ENCODE peak calls at places on chromosomes 5 and 9, in seven cellular contexts. J is K562, I is HepG2, M is HCT116, P is spleen, F is stomach, O is sigmoid colon. H is an unnamed sample.

GRCh38 chr9:14433841-14434511 is 120.0 kb upstream of the NFIB start:
- DNase-seq in J (no peak), I (peak), M (peak), P (no peak), F (no peak), O (no peak), H (no peak)

GRCh38 chr5:145848854-145849253 is 13.7 kb upstream of the PRELID2 start:
- DNase-seq in J (no peak), I (no peak), M (peak), P (no peak), F (no peak), O (no peak), H (no peak)

GRCh38 chr9:92187989-92188714 is 72.9 kb upstream of the SPTLC1 start:
- DNase-seq in J (no peak), I (no peak), M (no peak), P (no peak), F (no peak), O (no peak), H (no peak)

GRCh38 chr9:16179566-16179965 is 626.7 kb downstream of the CCDC171 start:
- DNase-seq in J (no peak), I (no peak), M (no peak), P (no peak), F (no peak), O (no peak), H (no peak)

GRCh38 chr9:74952281-74953151 is at the start of gene C9orf40:
- DNase-seq in J (peak), I (peak), M (peak), P (peak), F (peak), O (peak), H (peak)

GRCh38 chr9:75185585-75186170 is 97.4 kb downstream of the OSTF1 start:
- DNase-seq in J (peak), I (peak), M (peak), P (peak), F (peak), O (no peak), H (no peak)

GRCh38 chr9:134213508-134214394 is 49.4 kb upstream of the RNU6ATAC start:
- DNase-seq in J (no peak), I (no peak), M (no peak), P (peak), F (no peak), O (peak), H (no peak)

GRCh38 chr9:110126986-110127864 is 80.7 kb downstream of the C9orf152 start:
- DNase-seq in J (no peak), I (peak), M (no peak), P (peak), F (peak), O (peak), H (no peak)

GRCh38 chr9:137837345-137838278 is 40.0 kb upstream of the CACNA1B start:
- DNase-seq in J (no peak), I (no peak), M (no peak), P (no peak), F (no peak), O (peak), H (no peak)

GRCh38 chr5:4905674-4906528 is 234.2 kb upstream of the ADAMTS16 start:
- DNase-seq in J (peak), I (peak), M (no peak), P (no peak), F (no peak), O (peak), H (no peak)

GRCh38 chr5:38846379-38846967 is 661 bp downstream of the OSMR start:
- DNase-seq in J (no peak), I (peak), M (no peak), P (no peak), F (no peak), O (no peak), H (no peak)

GRCh38 chr5:44051591-44051990 is 337.6 kb downstream of the FGF10 start:
- DNase-seq in J (no peak), I (no peak), M (no peak), P (no peak), F (no peak), O (no peak), H (no peak)

GRCh38 chr9:14906000-14906399 is 4.2 kb downstream of the FREM1 start:
- DNase-seq in J (no peak), I (no peak), M (no peak), P (no peak), F (no peak), O (no peak), H (no peak)

GRCh38 chr9:20291201-20291600 is 331.1 kb downstream of the MLLT3 start:
- DNase-seq in J (no peak), I (peak), M (no peak), P (no peak), F (no peak), O (no peak), H (no peak)

GRCh38 chr9:23821400-23822181 is 4.4 kb downstream of the ELAVL2 start:
- DNase-seq in J (no peak), I (no peak), M (no peak), P (no peak), F (peak), O (no peak), H (no peak)

GRCh38 chr9:86792136-86792535 is 155.2 kb downstream of the GAS1 start:
- DNase-seq in J (no peak), I (no peak), M (peak), P (no peak), F (no peak), O (no peak), H (no peak)

DNA sequence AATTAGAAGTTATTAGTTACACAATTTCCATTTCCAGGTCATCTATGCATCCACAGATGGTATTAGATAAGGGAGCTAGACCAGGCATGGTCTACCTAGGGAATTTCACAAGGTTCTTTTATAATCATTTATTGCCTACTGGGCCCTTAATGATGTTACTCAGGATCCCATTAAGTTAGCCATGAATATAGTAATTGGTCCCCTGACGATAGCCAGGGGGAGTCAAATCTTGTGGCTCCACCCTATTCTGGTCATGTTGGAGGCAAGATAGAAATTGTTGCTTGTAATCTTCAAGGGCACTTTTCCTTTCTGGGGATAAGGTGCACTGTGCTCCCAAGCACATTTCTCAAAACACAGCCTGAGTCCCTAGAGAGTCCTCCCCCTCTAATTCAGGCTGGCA is 14.1 kb upstream of the ELL2 start:
- DNase-seq in J (no peak), I (no peak), M (no peak), P (no peak), F (no peak), O (no peak), H (no peak)
- TF ChIP-seq POLR2AphosphoS5 in J (no peak), I (no peak), M (no peak), P (no peak), F (no peak), O (no peak), H (no peak)

GRCh38 chr5:172899436-172899835 is 59.8 kb upstream of the RPL26L1 start:
- DNase-seq in J (no peak), I (no peak), M (no peak), P (no peak), F (no peak), O (no peak), H (no peak)
- TF ChIP-seq POLR2AphosphoS5 in J (no peak), I (no peak), M (no peak), P (no peak), F (no peak), O (no peak), H (no peak)

GRCh38 chr5:126004636-126005035 is 418.6 kb upstream of the GRAMD2B start:
- DNase-seq in J (no peak), I (no peak), M (no peak), P (no peak), F (no peak), O (no peak), H (no peak)
- TF ChIP-seq POLR2AphosphoS5 in J (no peak), I (no peak), M (no peak), P (no peak), F (no peak), O (no peak), H (no peak)

GRCh38 chr5:180313677-180314076 is 21.8 kb upstream of the MAPK9 start:
- DNase-seq in J (peak), I (peak), M (no peak), P (no peak), F (no peak), O (no peak), H (no peak)
- TF ChIP-seq POLR2AphosphoS5 in J (no peak), I (peak), M (no peak), P (no peak), F (no peak), O (no peak), H (no peak)

GRCh38 chr5:139646912-139647391 is 1.2 kb upstream of the CXXC5 start:
- DNase-seq in J (peak), I (no peak), M (no peak), P (peak), F (no peak), O (peak), H (no peak)
- TF ChIP-seq POLR2AphosphoS5 in J (no peak), I (peak), M (no peak), P (peak), F (no peak), O (no peak), H (no peak)

GRCh38 chr9:21993893-21994525 is at the start of gene CDKN2A:
- DNase-seq in J (no peak), I (no peak), M (no peak), P (peak), F (peak), O (no peak), H (no peak)
- TF ChIP-seq POLR2AphosphoS5 in J (no peak), I (no peak), M (peak), P (no peak), F (no peak), O (peak), H (no peak)

DNA sequence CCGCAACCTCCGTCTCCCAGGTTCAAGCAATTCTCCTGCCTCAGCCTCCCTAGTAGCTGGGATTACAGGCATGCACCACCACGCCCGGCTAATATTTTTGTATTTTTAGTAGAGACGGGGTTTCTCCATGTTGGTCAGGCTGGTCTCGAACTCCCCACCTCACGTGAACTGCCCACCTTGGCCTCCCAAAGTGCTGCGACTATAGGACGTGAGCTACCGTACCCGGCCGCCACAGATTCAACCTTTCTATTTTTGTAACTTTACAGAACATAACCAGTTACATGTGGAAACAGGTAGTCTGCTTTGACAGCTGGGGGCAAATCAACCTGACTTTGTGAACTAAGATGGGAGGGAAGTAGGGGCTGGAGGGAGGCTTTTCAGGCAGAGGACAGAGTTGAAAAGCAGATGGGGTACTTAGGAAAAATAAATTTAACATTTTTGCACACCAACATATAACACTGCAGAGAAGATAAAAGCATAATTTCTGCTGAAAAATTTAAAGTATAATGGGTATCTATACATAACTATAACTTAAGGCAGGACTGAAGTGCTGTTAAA is 5.2 kb downstream of the RPL37 start:
- DNase-seq in J (no peak), I (no peak), M (no peak), P (no peak), F (no peak), O (no peak), H (no peak)
- TF ChIP-seq POLR2AphosphoS5 in J (peak), I (no peak), M (no peak), P (no peak), F (no peak), O (no peak), H (no peak)

GRCh38 chr9:121841771-121842611 is 190.6 kb downstream of the DAB2IP start:
- DNase-seq in J (no peak), I (no peak), M (no peak), P (no peak), F (peak), O (no peak), H (no peak)

GRCh38 chr9:121842612-121842978 is 191.2 kb downstream of the DAB2IP start:
- DNase-seq in J (no peak), I (peak), M (no peak), P (no peak), F (no peak), O (no peak), H (no peak)

GRCh38 chr9:121840838-121841760 is 189.7 kb downstream of the DAB2IP start:
- DNase-seq in J (no peak), I (no peak), M (no peak), P (peak), F (peak), O (peak), H (no peak)

GRCh38 chr9:121844562-121844961 is 193.1 kb downstream of the DAB2IP start:
- DNase-seq in J (no peak), I (no peak), M (no peak), P (no peak), F (no peak), O (no peak), H (no peak)

GRCh38 chr9:121844090-121844489 is 192.7 kb downstream of the DAB2IP start:
- DNase-seq in J (no peak), I (no peak), M (no peak), P (no peak), F (no peak), O (no peak), H (no peak)
- TF ChIP-seq POLR2AphosphoS5 in J (no peak), I (no peak), M (no peak), P (no peak), F (no peak), O (no peak), H (no peak)

DNA sequence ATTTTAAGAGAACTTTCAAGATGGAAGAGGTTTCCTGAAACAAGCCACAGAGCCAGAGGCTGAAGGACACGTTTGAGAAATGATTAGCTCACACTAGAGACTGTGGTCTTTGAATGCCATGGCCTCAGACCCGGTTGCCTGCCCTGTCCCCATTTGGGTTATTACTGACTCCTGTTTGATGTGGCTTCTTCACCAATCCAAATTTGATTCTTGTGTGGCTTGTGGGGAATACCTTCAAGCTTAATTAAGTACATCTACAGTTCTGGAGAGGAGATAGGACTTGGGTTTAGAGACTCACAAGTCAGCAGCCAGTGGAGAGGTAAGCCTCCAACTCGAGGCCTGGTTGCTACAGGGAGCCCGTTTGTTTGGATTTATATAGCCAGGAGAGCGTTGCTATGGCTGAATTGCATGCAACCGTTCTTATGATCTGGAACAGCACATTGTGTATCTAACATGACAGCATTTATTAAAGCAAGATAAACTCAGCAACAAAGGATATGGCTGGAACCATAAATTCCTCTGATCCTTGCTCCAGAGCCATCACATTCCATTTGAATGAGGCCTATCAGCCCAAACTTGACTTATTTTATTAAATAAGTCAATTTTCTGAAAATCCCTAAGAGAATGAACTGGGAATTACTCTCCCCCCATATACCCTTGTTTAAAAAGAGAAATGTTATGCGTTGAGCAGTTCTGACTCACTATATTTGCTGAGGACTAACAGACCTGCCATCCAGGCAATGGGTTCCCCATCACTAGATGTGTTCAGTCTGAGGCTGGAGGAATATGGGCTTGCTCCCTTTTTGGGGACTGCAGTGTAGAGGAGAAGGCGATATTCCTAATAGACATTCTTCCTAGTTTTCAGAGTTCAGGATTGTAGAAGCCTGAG is 88.4 kb upstream of the TNFSF8 start:
- DNase-seq in J (no peak), I (no peak), M (no peak), P (no peak), F (no peak), O (peak), H (no peak)
- TF ChIP-seq POLR2AphosphoS5 in J (no peak), I (no peak), M (no peak), P (no peak), F (peak), O (peak), H (no peak)

H was measured in GM12891.